ENCODE peak calls at places on chromosomes 6 and 20, in ten cellular contexts. R is foreskin fibroblast, V is WTC11, W is fibroblast of lung, H is HFFc6, G is ascending aorta, U is endothelial cell, Y is heart left ventricle, P is brain microvascular endothelial cell, S is BJ. B is an unnamed sample.

GRCh38 chr6:104402572-104402971 is 457.1 kb downstream of the HACE1 start:
- DNase-seq in R (peak), V (no peak), W (no peak), H (no peak), G (no peak), U (no peak), Y (no peak), P (no peak), S (peak), B (peak)

GRCh38 chr6:21949211-21949801 is 347.5 kb downstream of the PRL start:
- DNase-seq in R (no peak), V (no peak), W (no peak), H (no peak), G (no peak), U (no peak), Y (no peak), P (no peak), S (no peak), B (no peak)

GRCh38 chr20:63625771-63626423 is 1.0 kb downstream of the GMEB2 start:
- DNase-seq in R (peak), V (no peak), W (peak), H (no peak), G (no peak), U (peak), Y (peak), P (peak), S (no peak), B (no peak)

GRCh38 chr6:25302677-25303128 is 23.5 kb downstream of the CARMIL1 start:
- DNase-seq in R (peak), V (no peak), W (peak), H (peak), G (no peak), U (no peak), Y (no peak), P (peak), S (peak), B (no peak)

GRCh38 chr20:15703171-15703911 is 869.9 kb downstream of the KIF16B start:
- DNase-seq in R (peak), V (no peak), W (peak), H (peak), G (no peak), U (no peak), Y (no peak), P (peak), S (peak), B (peak)

GRCh38 chr6:99282479-99283062 is 66.9 kb downstream of the FAXC start:
- DNase-seq in R (peak), V (no peak), W (peak), H (peak), G (no peak), U (no peak), Y (no peak), P (no peak), S (no peak), B (peak)

GRCh38 chr6:68657374-68657773 is 22.3 kb downstream of the ADGRB3 start:
- DNase-seq in R (no peak), V (no peak), W (no peak), H (no peak), G (no peak), U (no peak), Y (no peak), P (no peak), S (no peak), B (no peak)

GRCh38 chr6:158008894-158009891 is 27.5 kb downstream of the SYNJ2 start:
- DNase-seq in R (peak), V (no peak), W (peak), H (peak), G (no peak), U (no peak), Y (peak), P (no peak), S (no peak), B (peak)

GRCh38 chr20:24993337-24994185 is 1.0 kb upstream of the APMAP start:
- DNase-seq in R (peak), V (no peak), W (peak), H (peak), G (peak), U (no peak), Y (peak), P (no peak), S (no peak), B (peak)

GRCh38 chr6:15401120-15401519 is 155.3 kb downstream of the JARID2 start:
- DNase-seq in R (no peak), V (no peak), W (no peak), H (no peak), G (no peak), U (no peak), Y (no peak), P (no peak), S (no peak), B (no peak)

GRCh38 chr20:61185841-61186601 is 66.0 kb upstream of the CDH4 start:
- DNase-seq in R (peak), V (no peak), W (peak), H (peak), G (no peak), U (no peak), Y (no peak), P (peak), S (peak), B (peak)

GRCh38 chr6:34223381-34223963 is 13.2 kb upstream of the HMGA1 start:
- DNase-seq in R (peak), V (peak), W (no peak), H (no peak), G (no peak), U (no peak), Y (no peak), P (no peak), S (no peak), B (no peak)

GRCh38 chr6:158770533-158770932 is 48.6 kb downstream of the EZR start:
- DNase-seq in R (no peak), V (no peak), W (no peak), H (no peak), G (no peak), U (no peak), Y (peak), P (no peak), S (no peak), B (no peak)

GRCh38 chr6:167712332-167713087 is 114.2 kb upstream of the AFDN start:
- DNase-seq in R (no peak), V (no peak), W (no peak), H (no peak), G (no peak), U (no peak), Y (no peak), P (no peak), S (no peak), B (no peak)

GRCh38 chr6:139029470-139030210 is 1.1 kb downstream of the ABRACL start:
- DNase-seq in R (peak), V (peak), W (peak), H (peak), G (peak), U (peak), Y (peak), P (peak), S (no peak), B (peak)

GRCh38 chr6:89927788-89928565 is 33.7 kb downstream of the GJA10 start:
- DNase-seq in R (no peak), V (no peak), W (no peak), H (no peak), G (no peak), U (no peak), Y (no peak), P (no peak), S (no peak), B (peak)

GRCh38 chr20:7708112-7708511 is 232.1 kb downstream of the HAO1 start:
- DNase-seq in R (no peak), V (no peak), W (no peak), H (no peak), G (no peak), U (no peak), Y (no peak), P (no peak), S (no peak), B (no peak)

DNA sequence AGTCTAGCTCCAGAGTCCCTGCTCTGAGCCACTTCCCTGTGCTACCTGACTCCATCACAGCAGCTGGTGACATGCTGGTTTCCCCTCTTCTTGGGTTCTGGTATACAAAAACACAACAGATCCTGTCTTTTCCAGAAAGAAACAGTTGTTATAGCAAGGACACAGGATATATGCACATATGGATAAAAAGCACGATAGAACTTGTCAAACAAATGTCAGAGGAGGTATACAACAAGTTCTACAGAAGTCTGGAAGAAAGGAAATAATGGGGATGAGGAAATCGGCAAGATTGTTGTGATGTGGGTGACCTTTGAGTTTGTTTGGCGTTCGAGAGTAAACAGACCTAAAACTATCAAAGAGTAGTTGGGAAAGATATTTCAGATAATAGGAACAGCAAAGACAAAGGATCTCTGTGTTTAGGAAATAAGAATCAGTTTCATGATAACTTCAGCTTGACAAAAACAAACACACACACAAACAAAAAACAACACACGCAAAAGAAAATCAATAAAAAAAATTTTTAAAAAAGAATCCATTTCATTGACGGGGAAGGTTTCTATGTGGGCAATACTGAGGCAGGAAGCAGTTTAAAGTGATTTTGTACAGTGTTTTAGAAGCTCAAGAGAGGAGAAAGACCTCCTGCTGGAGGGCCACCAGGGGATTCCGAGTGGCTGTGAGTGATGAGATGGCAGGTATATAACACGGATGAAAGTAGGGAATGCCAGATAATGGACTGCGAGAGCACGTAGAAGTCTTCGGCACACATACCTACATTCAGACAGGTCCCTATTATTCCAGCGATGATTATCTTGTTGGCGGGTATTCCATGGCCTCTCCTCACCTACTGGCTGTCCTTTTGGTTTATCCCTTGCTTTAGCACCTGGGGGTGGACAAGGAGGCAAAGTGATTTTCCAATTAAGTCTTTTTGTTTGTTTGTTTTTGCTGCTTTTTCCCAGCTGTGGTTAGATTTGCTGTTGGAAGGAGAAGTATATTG is 174.9 kb downstream of the HS3ST5 start:
- DNase-seq in R (no peak), V (no peak), W (no peak), H (no peak), G (no peak), U (no peak), Y (no peak), P (no peak), S (no peak), B (no peak)
- TF ChIP-seq CTCF in R (no peak), V (no peak), W (no peak), H (no peak), G (no peak), U (no peak), Y (no peak), P (no peak), S (no peak), B (no peak)

DNA sequence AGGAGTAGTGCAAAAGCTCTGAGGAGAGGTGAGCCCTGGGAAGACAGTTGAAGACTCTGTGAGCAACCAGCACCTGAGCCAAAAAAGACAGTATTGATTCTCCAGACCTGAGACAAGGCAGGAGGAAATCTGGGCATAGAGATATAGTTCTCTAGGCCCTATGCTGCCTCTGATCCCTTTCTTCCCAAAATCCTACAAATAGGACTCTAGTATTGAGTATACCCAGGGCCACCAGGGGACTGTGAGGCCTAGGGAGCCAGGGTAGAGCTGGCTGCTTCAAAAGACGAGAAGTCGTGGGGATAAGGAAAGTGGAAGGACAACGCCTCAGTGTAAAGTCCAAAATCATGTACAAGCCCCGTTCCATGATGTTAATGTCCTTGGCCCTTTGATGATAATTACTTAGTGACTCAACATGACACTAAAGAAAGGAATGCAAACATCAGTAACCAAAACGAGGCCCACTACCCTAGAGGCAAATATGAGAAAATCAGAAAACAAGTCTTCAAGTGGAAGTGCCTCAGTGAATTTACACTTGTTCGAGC is 197.3 kb upstream of the PROKR2 start:
- DNase-seq in R (peak), V (no peak), W (peak), H (peak), G (peak), U (no peak), Y (no peak), P (no peak), S (peak), B (peak)
- TF ChIP-seq CTCF in R (no peak), V (no peak), W (no peak), H (peak), G (no peak), U (no peak), Y (no peak), P (no peak), S (no peak), B (no peak)

DNA sequence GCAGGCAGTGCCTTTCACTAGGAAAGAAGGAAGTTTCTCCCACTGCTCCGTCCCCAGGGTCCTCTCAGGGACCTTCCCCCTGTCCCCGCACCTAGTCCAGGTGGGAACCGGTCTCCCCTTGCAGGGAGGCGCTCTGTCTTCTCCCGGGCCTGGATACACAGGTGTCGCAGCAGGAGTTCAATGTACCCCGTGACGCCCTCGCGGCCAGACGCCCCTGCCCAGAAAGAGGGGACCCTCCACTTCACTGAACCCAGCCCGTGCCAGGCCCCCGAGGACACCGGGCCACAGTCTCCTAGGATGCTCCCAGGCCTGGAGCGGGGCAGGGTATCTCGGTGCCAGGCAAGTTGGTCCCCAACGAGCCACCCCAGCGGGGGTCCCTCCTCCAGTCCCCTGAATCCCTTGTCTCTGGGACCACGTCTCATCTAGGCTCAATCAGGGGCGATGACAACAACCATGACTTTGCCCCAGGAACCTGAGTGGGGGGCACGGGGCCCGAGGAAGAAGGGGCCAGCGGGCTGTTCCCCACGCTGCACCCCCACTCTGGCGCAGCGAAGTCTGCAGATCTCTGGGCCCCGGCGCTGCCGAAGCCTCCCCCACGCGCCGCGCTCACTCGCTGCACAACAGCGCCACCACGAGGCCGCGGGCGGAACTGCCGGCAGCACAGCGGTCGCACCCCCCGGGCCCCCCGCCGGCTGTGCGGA is 103.0 kb downstream of the EDN3 start:
- DNase-seq in R (peak), V (peak), W (no peak), H (no peak), G (no peak), U (peak), Y (no peak), P (peak), S (no peak), B (peak)
- TF ChIP-seq CTCF in R (peak), V (peak), W (peak), H (peak), G (peak), U (peak), Y (peak), P (peak), S (peak), B (peak)

GRCh38 chr20:57451356-57451755 is 60.2 kb downstream of the RBM38 start:
- DNase-seq in R (no peak), V (no peak), W (no peak), H (no peak), G (no peak), U (no peak), Y (no peak), P (no peak), S (no peak), B (no peak)

GRCh38 chr20:57450931-57451330 is 59.7 kb downstream of the RBM38 start:
- DNase-seq in R (no peak), V (no peak), W (no peak), H (no peak), G (no peak), U (no peak), Y (no peak), P (no peak), S (no peak), B (no peak)

GRCh38 chr20:57450419-57450818 is 59.2 kb downstream of the RBM38 start:
- DNase-seq in R (peak), V (no peak), W (no peak), H (no peak), G (peak), U (no peak), Y (peak), P (no peak), S (no peak), B (no peak)

GRCh38 chr20:57448764-57449354 is 57.7 kb downstream of the RBM38 start:
- DNase-seq in R (no peak), V (no peak), W (no peak), H (no peak), G (no peak), U (no peak), Y (no peak), P (no peak), S (no peak), B (no peak)

DNA sequence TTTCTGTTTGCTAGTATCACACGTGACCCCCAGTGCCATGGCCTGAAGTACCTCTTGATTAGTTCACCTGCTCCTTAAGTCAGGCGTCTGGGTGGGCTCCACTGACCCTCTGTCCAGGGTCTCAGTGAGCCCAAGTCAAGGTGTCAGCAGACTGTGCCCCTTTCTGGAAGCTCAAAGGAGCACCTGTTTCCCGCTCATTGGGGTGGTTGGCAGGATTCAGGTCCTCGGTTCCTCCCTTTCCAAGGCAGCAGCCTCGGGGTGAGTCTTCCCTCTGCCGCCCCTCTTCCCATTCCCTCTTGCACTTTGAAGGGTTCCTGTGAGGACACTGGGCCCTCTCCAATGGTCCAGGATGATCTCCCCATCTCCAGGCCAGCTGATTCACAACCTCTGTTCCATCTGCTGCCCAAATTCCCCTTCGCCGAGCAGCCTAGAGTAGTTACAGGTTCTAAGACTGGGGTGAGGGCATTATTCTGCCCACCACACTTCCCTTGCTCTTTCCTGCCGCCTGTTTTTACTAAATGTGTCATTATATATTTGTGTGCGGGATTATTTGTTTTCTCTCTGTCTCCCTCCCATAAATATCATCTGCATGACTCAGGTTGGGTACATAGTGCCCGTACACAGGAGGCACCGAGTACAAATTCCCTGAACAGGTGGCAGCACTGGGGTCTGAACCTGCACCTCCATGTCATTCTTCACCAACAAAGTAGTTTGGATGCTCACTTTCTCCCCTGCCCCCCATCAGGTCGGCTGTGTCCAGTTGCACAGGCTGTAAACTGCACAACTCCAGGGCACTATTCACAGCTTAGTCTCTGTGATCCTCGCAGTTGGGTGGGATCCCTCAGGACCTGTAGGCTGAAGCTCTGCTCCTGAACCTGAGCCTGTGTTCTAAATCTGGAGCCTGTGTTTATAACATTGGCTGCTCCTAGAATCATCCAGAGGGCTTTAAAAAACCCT is 58.5 kb downstream of the RBM38 start:
- DNase-seq in R (no peak), V (no peak), W (no peak), H (no peak), G (no peak), U (no peak), Y (no peak), P (no peak), S (no peak), B (no peak)
- TF ChIP-seq CTCF in R (no peak), V (no peak), W (no peak), H (no peak), G (no peak), U (no peak), Y (no peak), P (no peak), S (no peak), B (no peak)

GRCh38 chr6:126206504-126207246 is 133.2 kb upstream of the CENPW start:
- DNase-seq in R (no peak), V (no peak), W (no peak), H (no peak), G (no peak), U (no peak), Y (no peak), P (no peak), S (no peak), B (no peak)
- TF ChIP-seq CTCF in R (no peak), V (no peak), W (no peak), H (no peak), G (no peak), U (no peak), Y (no peak), P (no peak), S (no peak), B (no peak)